ENCODE peak calls at places on chromosomes 16 and 17, in nine cellular contexts. One of them, this sample, is unnamed.

GRCh38 chr17:43769859-43770258 is 8.9 kb downstream of the DUSP3 start:
- DNase-seq in IMR-90: no peak
- DNase-seq in uterus: no peak
- DNase-seq in tibial nerve: no peak
- DNase-seq in fibroblast of pulmonary artery: no peak
- DNase-seq in GM12865: no peak
- DNase-seq in mammary epithelial cell: no peak
- DNase-seq in foreskin fibroblast: no peak
- DNase-seq in choroid plexus epithelial cell: no peak
- DNase-seq in this sample: no peak

GRCh38 chr17:44655983-44656700 is at the start of gene MEIOC:
- DNase-seq in IMR-90: peak
- DNase-seq in uterus: no peak
- DNase-seq in tibial nerve: no peak
- DNase-seq in fibroblast of pulmonary artery: no peak
- DNase-seq in GM12865: peak
- DNase-seq in mammary epithelial cell: peak
- DNase-seq in foreskin fibroblast: no peak
- DNase-seq in choroid plexus epithelial cell: no peak
- DNase-seq in this sample: no peak

GRCh38 chr17:68314916-68315535 is 23.7 kb downstream of the ARSG start:
- DNase-seq in IMR-90: no peak
- DNase-seq in uterus: no peak
- DNase-seq in tibial nerve: peak
- DNase-seq in fibroblast of pulmonary artery: peak
- DNase-seq in GM12865: no peak
- DNase-seq in mammary epithelial cell: no peak
- DNase-seq in foreskin fibroblast: no peak
- DNase-seq in choroid plexus epithelial cell: peak
- DNase-seq in this sample: peak

GRCh38 chr16:18969050-18969854 is 14.5 kb upstream of the TMC7 start:
- DNase-seq in IMR-90: peak
- DNase-seq in uterus: peak
- DNase-seq in tibial nerve: peak
- DNase-seq in fibroblast of pulmonary artery: peak
- DNase-seq in GM12865: peak
- DNase-seq in mammary epithelial cell: peak
- DNase-seq in foreskin fibroblast: peak
- DNase-seq in choroid plexus epithelial cell: peak
- DNase-seq in this sample: peak

GRCh38 chr17:32822996-32823395 is 53.9 kb downstream of the MYO1D start:
- DNase-seq in IMR-90: no peak
- DNase-seq in uterus: no peak
- DNase-seq in tibial nerve: no peak
- DNase-seq in fibroblast of pulmonary artery: no peak
- DNase-seq in GM12865: no peak
- DNase-seq in mammary epithelial cell: no peak
- DNase-seq in foreskin fibroblast: no peak
- DNase-seq in choroid plexus epithelial cell: peak
- DNase-seq in this sample: peak

GRCh38 chr17:1898872-1899271 is 69.1 kb downstream of the RPA1 start:
- DNase-seq in IMR-90: no peak
- DNase-seq in uterus: no peak
- DNase-seq in tibial nerve: no peak
- DNase-seq in fibroblast of pulmonary artery: no peak
- DNase-seq in GM12865: no peak
- DNase-seq in mammary epithelial cell: no peak
- DNase-seq in foreskin fibroblast: no peak
- DNase-seq in choroid plexus epithelial cell: no peak
- DNase-seq in this sample: no peak

GRCh38 chr16:1554826-1555445 is 21.5 kb downstream of the TMEM204 start:
- DNase-seq in IMR-90: no peak
- DNase-seq in uterus: no peak
- DNase-seq in tibial nerve: no peak
- DNase-seq in fibroblast of pulmonary artery: no peak
- DNase-seq in GM12865: no peak
- DNase-seq in mammary epithelial cell: no peak
- DNase-seq in foreskin fibroblast: no peak
- DNase-seq in choroid plexus epithelial cell: no peak
- DNase-seq in this sample: no peak

GRCh38 chr16:84463221-84463620 is 41.2 kb downstream of the MEAK7 start:
- DNase-seq in IMR-90: no peak
- DNase-seq in uterus: no peak
- DNase-seq in tibial nerve: no peak
- DNase-seq in fibroblast of pulmonary artery: no peak
- DNase-seq in GM12865: no peak
- DNase-seq in mammary epithelial cell: no peak
- DNase-seq in foreskin fibroblast: no peak
- DNase-seq in choroid plexus epithelial cell: no peak
- DNase-seq in this sample: no peak

GRCh38 chr17:35912339-35912912 is 18.1 kb downstream of the RDM1 start:
- DNase-seq in IMR-90: no peak
- DNase-seq in uterus: no peak
- DNase-seq in tibial nerve: no peak
- DNase-seq in fibroblast of pulmonary artery: no peak
- DNase-seq in GM12865: no peak
- DNase-seq in mammary epithelial cell: no peak
- DNase-seq in foreskin fibroblast: no peak
- DNase-seq in choroid plexus epithelial cell: no peak
- DNase-seq in this sample: no peak

GRCh38 chr16:9820481-9821246 is 361.6 kb downstream of the GRIN2A start:
- DNase-seq in IMR-90: no peak
- DNase-seq in uterus: no peak
- DNase-seq in tibial nerve: no peak
- DNase-seq in fibroblast of pulmonary artery: no peak
- DNase-seq in GM12865: no peak
- DNase-seq in mammary epithelial cell: no peak
- DNase-seq in foreskin fibroblast: no peak
- DNase-seq in choroid plexus epithelial cell: no peak
- DNase-seq in this sample: no peak

GRCh38 chr16:22008215-22009142 is 568 bp downstream of the MOSMO start:
- DNase-seq in IMR-90: no peak
- DNase-seq in uterus: peak
- DNase-seq in tibial nerve: no peak
- DNase-seq in fibroblast of pulmonary artery: no peak
- DNase-seq in GM12865: no peak
- DNase-seq in mammary epithelial cell: no peak
- DNase-seq in foreskin fibroblast: no peak
- DNase-seq in choroid plexus epithelial cell: no peak
- DNase-seq in this sample: no peak

GRCh38 chr16:66409156-66409555 is 17.9 kb upstream of the BEAN1 start:
- DNase-seq in IMR-90: peak
- DNase-seq in uterus: no peak
- DNase-seq in tibial nerve: no peak
- DNase-seq in fibroblast of pulmonary artery: peak
- DNase-seq in GM12865: no peak
- DNase-seq in mammary epithelial cell: peak
- DNase-seq in foreskin fibroblast: no peak
- DNase-seq in choroid plexus epithelial cell: peak
- DNase-seq in this sample: peak

GRCh38 chr16:6016530-6017184 is 919.1 kb upstream of the EEF2KMT start:
- DNase-seq in IMR-90: no peak
- DNase-seq in uterus: no peak
- DNase-seq in tibial nerve: no peak
- DNase-seq in fibroblast of pulmonary artery: peak
- DNase-seq in GM12865: no peak
- DNase-seq in mammary epithelial cell: peak
- DNase-seq in foreskin fibroblast: peak
- DNase-seq in choroid plexus epithelial cell: peak
- DNase-seq in this sample: peak

GRCh38 chr16:26963109-26963508 is 103.6 kb upstream of the C16orf82 start:
- DNase-seq in IMR-90: peak
- DNase-seq in uterus: no peak
- DNase-seq in tibial nerve: no peak
- DNase-seq in fibroblast of pulmonary artery: peak
- DNase-seq in GM12865: peak
- DNase-seq in mammary epithelial cell: no peak
- DNase-seq in foreskin fibroblast: no peak
- DNase-seq in choroid plexus epithelial cell: peak
- DNase-seq in this sample: peak

DNA sequence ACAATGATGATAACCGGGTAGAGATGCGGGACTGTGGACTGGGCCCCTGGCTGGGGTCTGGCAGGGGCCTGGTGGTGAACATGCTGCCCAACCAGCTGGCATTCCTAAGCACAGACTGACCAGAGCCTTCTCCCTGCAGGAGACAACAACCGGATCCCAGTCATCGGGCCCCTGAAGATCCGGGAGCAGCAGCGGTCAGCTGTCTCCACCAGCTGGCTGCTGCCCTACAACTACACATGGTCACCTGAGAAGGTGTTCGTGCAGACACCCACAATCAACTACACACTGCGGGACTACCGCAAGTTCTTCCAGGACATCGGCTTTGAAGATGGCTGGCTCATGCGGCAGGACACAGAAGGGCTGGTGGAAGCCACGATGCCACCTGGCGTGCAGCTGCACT is 5.3 kb upstream of the SLC7A6 start:
- DNase-seq in IMR-90: no peak
- DNase-seq in uterus: no peak
- DNase-seq in tibial nerve: no peak
- DNase-seq in fibroblast of pulmonary artery: no peak
- DNase-seq in GM12865: no peak
- DNase-seq in mammary epithelial cell: no peak
- DNase-seq in foreskin fibroblast: no peak
- DNase-seq in choroid plexus epithelial cell: no peak
- DNase-seq in this sample: no peak
- TF ChIP-seq CTCF in IMR-90: no peak
- TF ChIP-seq CTCF in uterus: no peak
- TF ChIP-seq CTCF in tibial nerve: no peak
- TF ChIP-seq CTCF in fibroblast of pulmonary artery: no peak
- TF ChIP-seq CTCF in GM12865: no peak
- TF ChIP-seq CTCF in mammary epithelial cell: no peak
- TF ChIP-seq CTCF in foreskin fibroblast: no peak
- TF ChIP-seq CTCF in choroid plexus epithelial cell: no peak
- TF ChIP-seq CTCF in this sample: no peak

GRCh38 chr17:7611635-7612293 is 2.9 kb downstream of the FXR2 start:
- DNase-seq in IMR-90: no peak
- DNase-seq in uterus: no peak
- DNase-seq in tibial nerve: no peak
- DNase-seq in fibroblast of pulmonary artery: no peak
- DNase-seq in GM12865: no peak
- DNase-seq in mammary epithelial cell: no peak
- DNase-seq in foreskin fibroblast: no peak
- DNase-seq in choroid plexus epithelial cell: no peak
- DNase-seq in this sample: no peak

GRCh38 chr17:7610641-7611040 is 4.1 kb downstream of the FXR2 start:
- DNase-seq in IMR-90: no peak
- DNase-seq in uterus: no peak
- DNase-seq in tibial nerve: no peak
- DNase-seq in fibroblast of pulmonary artery: no peak
- DNase-seq in GM12865: no peak
- DNase-seq in mammary epithelial cell: no peak
- DNase-seq in foreskin fibroblast: no peak
- DNase-seq in choroid plexus epithelial cell: no peak
- DNase-seq in this sample: no peak

GRCh38 chr17:7614422-7615264 is at the start of gene FXR2:
- DNase-seq in IMR-90: peak
- DNase-seq in uterus: peak
- DNase-seq in tibial nerve: peak
- DNase-seq in fibroblast of pulmonary artery: peak
- DNase-seq in GM12865: peak
- DNase-seq in mammary epithelial cell: peak
- DNase-seq in foreskin fibroblast: peak
- DNase-seq in choroid plexus epithelial cell: peak
- DNase-seq in this sample: peak

GRCh38 chr17:7613769-7614421 is 802 bp downstream of the FXR2 start:
- DNase-seq in IMR-90: peak
- DNase-seq in uterus: no peak
- DNase-seq in tibial nerve: no peak
- DNase-seq in fibroblast of pulmonary artery: no peak
- DNase-seq in GM12865: no peak
- DNase-seq in mammary epithelial cell: peak
- DNase-seq in foreskin fibroblast: peak
- DNase-seq in choroid plexus epithelial cell: peak
- DNase-seq in this sample: no peak

DNA sequence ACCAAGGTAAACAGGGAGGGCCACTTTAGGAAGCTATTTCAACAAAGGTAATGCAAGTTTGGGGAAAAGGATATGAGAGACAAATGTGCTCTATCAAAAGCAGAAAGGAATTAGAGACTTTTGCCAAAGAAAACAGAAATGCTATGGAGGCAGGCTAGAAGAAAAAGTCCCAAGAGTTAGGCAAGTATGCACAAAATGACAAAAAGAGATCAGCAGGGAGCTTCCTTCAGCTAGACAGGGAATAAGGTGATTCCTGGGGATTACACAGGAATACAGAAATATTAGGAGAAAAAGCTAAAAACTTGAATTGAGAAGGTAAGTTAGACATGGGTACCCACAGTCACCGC is 2.4 kb downstream of the FXR2 start:
- DNase-seq in IMR-90: no peak
- DNase-seq in uterus: no peak
- DNase-seq in tibial nerve: no peak
- DNase-seq in fibroblast of pulmonary artery: peak
- DNase-seq in GM12865: no peak
- DNase-seq in mammary epithelial cell: no peak
- DNase-seq in foreskin fibroblast: no peak
- DNase-seq in choroid plexus epithelial cell: peak
- DNase-seq in this sample: peak
- H3K4me3 ChIP-seq in IMR-90: no peak
- H3K4me3 ChIP-seq in uterus: no peak
- H3K4me3 ChIP-seq in tibial nerve: no peak
- H3K4me3 ChIP-seq in fibroblast of pulmonary artery: no peak
- H3K4me3 ChIP-seq in GM12865: no peak
- H3K4me3 ChIP-seq in mammary epithelial cell: no peak
- H3K4me3 ChIP-seq in foreskin fibroblast: peak
- H3K4me3 ChIP-seq in choroid plexus epithelial cell: peak
- H3K4me3 ChIP-seq in this sample: no peak

GRCh38 chr17:75487351-75488070 is 27.8 kb downstream of the CASKIN2 start:
- DNase-seq in IMR-90: no peak
- DNase-seq in uterus: no peak
- DNase-seq in tibial nerve: no peak
- DNase-seq in fibroblast of pulmonary artery: peak
- DNase-seq in GM12865: peak
- DNase-seq in mammary epithelial cell: no peak
- DNase-seq in foreskin fibroblast: no peak
- DNase-seq in choroid plexus epithelial cell: peak
- DNase-seq in this sample: peak
- TF ChIP-seq CTCF in IMR-90: peak
- TF ChIP-seq CTCF in uterus: no peak
- TF ChIP-seq CTCF in tibial nerve: no peak
- TF ChIP-seq CTCF in fibroblast of pulmonary artery: no peak
- TF ChIP-seq CTCF in GM12865: no peak
- TF ChIP-seq CTCF in mammary epithelial cell: no peak
- TF ChIP-seq CTCF in foreskin fibroblast: no peak
- TF ChIP-seq CTCF in choroid plexus epithelial cell: peak
- TF ChIP-seq CTCF in this sample: no peak

DNA sequence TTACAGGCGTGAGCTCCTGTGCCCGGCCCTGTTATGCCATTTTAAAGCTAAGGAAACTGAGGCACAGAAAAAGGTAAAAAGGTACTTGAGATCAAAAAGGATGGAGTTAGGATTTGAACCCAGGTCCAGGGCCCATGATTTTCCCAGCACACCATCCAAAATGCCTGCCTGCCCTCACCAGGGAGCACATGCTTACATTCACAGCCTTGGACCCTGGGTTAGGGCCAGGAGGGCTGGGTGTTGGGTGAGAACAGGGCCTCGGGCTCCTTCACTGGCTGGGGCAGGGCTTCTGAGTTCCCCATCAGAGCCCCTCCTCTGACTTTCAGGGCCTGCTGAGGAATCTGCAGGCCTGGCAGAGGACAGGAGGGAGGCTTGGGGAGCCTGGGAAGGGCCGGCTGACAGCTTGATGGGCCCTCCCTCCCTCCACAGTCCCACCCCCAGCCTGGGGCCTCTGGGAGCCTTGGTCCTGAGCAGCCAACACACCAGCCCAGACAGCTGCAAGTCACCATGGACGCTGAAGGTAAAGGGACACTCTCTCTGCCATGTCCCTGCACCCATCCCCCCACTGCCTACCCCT is at the start of gene QPRT:
- DNase-seq in IMR-90: peak
- DNase-seq in uterus: peak
- DNase-seq in tibial nerve: no peak
- DNase-seq in fibroblast of pulmonary artery: peak
- DNase-seq in GM12865: peak
- DNase-seq in mammary epithelial cell: no peak
- DNase-seq in foreskin fibroblast: peak
- DNase-seq in choroid plexus epithelial cell: peak
- DNase-seq in this sample: peak
- H3K4me3 ChIP-seq in IMR-90: peak
- H3K4me3 ChIP-seq in uterus: peak
- H3K4me3 ChIP-seq in tibial nerve: peak
- H3K4me3 ChIP-seq in fibroblast of pulmonary artery: peak
- H3K4me3 ChIP-seq in GM12865: peak
- H3K4me3 ChIP-seq in mammary epithelial cell: no peak
- H3K4me3 ChIP-seq in foreskin fibroblast: peak
- H3K4me3 ChIP-seq in choroid plexus epithelial cell: peak
- H3K4me3 ChIP-seq in this sample: peak